ENCODE peak calls at places on chromosomes 1 and 21, in ten cellular contexts. X is anterior cingulate cortex; C is stimulated activated CD4-positive, alpha-beta T cell treated with anti-CD3 and anti-CD28 coated beads, Interleukin-15, amount 100 ng/mL, for 1 hour; R is body of pancreas; Y is posterior cingulate gyrus; E is GM19239; U is central memory CD4-positive, alpha-beta T cell; H is 8988T; B is testis; V is activated CD4-positive, alpha-beta T cell treated with anti-CD3 and anti-CD28 coated beads, Interleukin-2, amount 50 U/mL, for 1 hour. W is an unnamed sample.

GRCh38 chr1:30681782-30682181 is 41.6 kb downstream of the MATN1 start:
- DNase-seq in X (no peak), C (no peak), R (no peak), Y (no peak), E (no peak), U (no peak), H (no peak), B (no peak), V (no peak), W (no peak)

GRCh38 chr1:225426395-225427248 is 1.2 kb downstream of the LBR start:
- DNase-seq in X (no peak), C (no peak), R (peak), Y (no peak), E (no peak), U (peak), H (no peak), B (peak), V (peak), W (peak)

GRCh38 chr1:29122662-29122986 is 1.1 kb downstream of the TMEM200B start:
- DNase-seq in X (no peak), C (no peak), R (no peak), Y (no peak), E (no peak), U (no peak), H (no peak), B (peak), V (no peak), W (no peak)

GRCh38 chr1:94743866-94744265 is 76.3 kb upstream of the SLC44A3 start:
- DNase-seq in X (no peak), C (no peak), R (no peak), Y (no peak), E (no peak), U (no peak), H (no peak), B (peak), V (no peak), W (no peak)

GRCh38 chr1:183239793-183240625 is 53.9 kb downstream of the LAMC2 start:
- DNase-seq in X (no peak), C (no peak), R (no peak), Y (no peak), E (no peak), U (no peak), H (no peak), B (no peak), V (no peak), W (no peak)

GRCh38 chr1:23177438-23178380 is 9.1 kb upstream of the LUZP1 start:
- DNase-seq in X (no peak), C (peak), R (peak), Y (peak), E (peak), U (peak), H (peak), B (peak), V (peak), W (peak)

GRCh38 chr1:183841950-183842816 is 37.3 kb downstream of the RGL1 start:
- DNase-seq in X (no peak), C (no peak), R (no peak), Y (no peak), E (peak), U (no peak), H (no peak), B (no peak), V (peak), W (peak)

GRCh38 chr1:234262007-234262753 is 111.1 kb upstream of the COA6 start:
- DNase-seq in X (no peak), C (no peak), R (peak), Y (no peak), E (no peak), U (no peak), H (no peak), B (no peak), V (no peak), W (no peak)

GRCh38 chr1:208524376-208524775 is 280.2 kb upstream of the PLXNA2 start:
- DNase-seq in X (no peak), C (no peak), R (no peak), Y (no peak), E (no peak), U (no peak), H (no peak), B (no peak), V (no peak), W (no peak)

GRCh38 chr1:171366099-171366498 is 52.1 kb downstream of the FMO4 start:
- DNase-seq in X (no peak), C (no peak), R (no peak), Y (no peak), E (no peak), U (no peak), H (no peak), B (no peak), V (no peak), W (no peak)

GRCh38 chr21:35579520-35580293 is 480.6 kb downstream of the SETD4 start:
- DNase-seq in X (no peak), C (no peak), R (no peak), Y (no peak), E (no peak), U (no peak), H (no peak), B (no peak), V (no peak), W (no peak)

GRCh38 chr21:36873511-36873910 is 93.0 kb downstream of the HLCS start:
- DNase-seq in X (no peak), C (no peak), R (no peak), Y (no peak), E (no peak), U (no peak), H (no peak), B (no peak), V (no peak), W (no peak)

GRCh38 chr1:102742426-102742825 is 365.9 kb downstream of the COL11A1 start:
- DNase-seq in X (no peak), C (no peak), R (no peak), Y (no peak), E (no peak), U (no peak), H (no peak), B (no peak), V (no peak), W (no peak)

GRCh38 chr1:9984253-9984652 is 12.8 kb upstream of the RBP7 start:
- DNase-seq in X (no peak), C (no peak), R (no peak), Y (no peak), E (no peak), U (no peak), H (no peak), B (no peak), V (no peak), W (no peak)

GRCh38 chr1:179709841-179710329 is 33.2 kb upstream of the FAM163A start:
- DNase-seq in X (no peak), C (no peak), R (peak), Y (no peak), E (no peak), U (peak), H (no peak), B (no peak), V (peak), W (peak)

GRCh38 chr1:17055801-17056200 is 2.0 kb upstream of the SDHB start:
- DNase-seq in X (no peak), C (no peak), R (no peak), Y (no peak), E (no peak), U (no peak), H (no peak), B (no peak), V (no peak), W (no peak)